ENCODE peak calls at places on chromosomes 6 and 20, in seven cellular contexts. One of them, this sample, is unnamed.

GRCh38 chr6:2931970-2932748 is 29.1 kb upstream of the SERPINB9 start:
- DNase-seq in HL-60: peak
- DNase-seq in left ventricle myocardium inferior: peak
- DNase-seq in astrocyte of the spinal cord: peak
- DNase-seq in mucosa of descending colon: no peak
- DNase-seq in fibroblast of mammary gland: peak
- DNase-seq in IMR-90: peak
- DNase-seq in this sample: peak

GRCh38 chr6:2848851-2849250 is 7.2 kb upstream of the SERPINB1 start:
- DNase-seq in astrocyte of the spinal cord: no peak
- DNase-seq in HL-60: no peak
- DNase-seq in fibroblast of mammary gland: no peak
- DNase-seq in left ventricle myocardium inferior: no peak
- DNase-seq in IMR-90: no peak
- DNase-seq in mucosa of descending colon: peak
- DNase-seq in this sample: no peak

GRCh38 chr20:20462185-20462584 is 94.3 kb downstream of the INSM1 start:
- DNase-seq in fibroblast of mammary gland: no peak
- DNase-seq in astrocyte of the spinal cord: no peak
- DNase-seq in mucosa of descending colon: no peak
- DNase-seq in left ventricle myocardium inferior: no peak
- DNase-seq in HL-60: no peak
- DNase-seq in IMR-90: no peak
- DNase-seq in this sample: no peak

GRCh38 chr6:112429226-112429625 is 82.1 kb downstream of the RFPL4B start:
- DNase-seq in fibroblast of mammary gland: no peak
- DNase-seq in left ventricle myocardium inferior: no peak
- DNase-seq in HL-60: no peak
- DNase-seq in IMR-90: peak
- DNase-seq in astrocyte of the spinal cord: peak
- DNase-seq in mucosa of descending colon: no peak
- DNase-seq in this sample: peak

GRCh38 chr20:36408219-36408618 is 102.1 kb downstream of the DLGAP4 start:
- DNase-seq in HL-60: no peak
- DNase-seq in left ventricle myocardium inferior: no peak
- DNase-seq in IMR-90: peak
- DNase-seq in fibroblast of mammary gland: peak
- DNase-seq in astrocyte of the spinal cord: no peak
- DNase-seq in mucosa of descending colon: peak
- DNase-seq in this sample: peak

GRCh38 chr20:45336530-45337366 is 11.5 kb downstream of the SDC4 start:
- DNase-seq in left ventricle myocardium inferior: no peak
- DNase-seq in mucosa of descending colon: peak
- DNase-seq in fibroblast of mammary gland: peak
- DNase-seq in IMR-90: peak
- DNase-seq in astrocyte of the spinal cord: peak
- DNase-seq in HL-60: no peak
- DNase-seq in this sample: peak

GRCh38 chr20:32188376-32189122 is 19.0 kb downstream of the PLAGL2 start:
- DNase-seq in fibroblast of mammary gland: no peak
- DNase-seq in left ventricle myocardium inferior: no peak
- DNase-seq in astrocyte of the spinal cord: no peak
- DNase-seq in IMR-90: no peak
- DNase-seq in mucosa of descending colon: no peak
- DNase-seq in HL-60: no peak
- DNase-seq in this sample: no peak

GRCh38 chr6:45898941-45899682 is 116.5 kb downstream of the CLIC5 start:
- DNase-seq in left ventricle myocardium inferior: no peak
- DNase-seq in astrocyte of the spinal cord: no peak
- DNase-seq in fibroblast of mammary gland: peak
- DNase-seq in IMR-90: no peak
- DNase-seq in mucosa of descending colon: no peak
- DNase-seq in HL-60: no peak
- DNase-seq in this sample: no peak

GRCh38 chr6:121897337-121897760 is 461.9 kb downstream of the GJA1 start:
- DNase-seq in HL-60: no peak
- DNase-seq in left ventricle myocardium inferior: no peak
- DNase-seq in mucosa of descending colon: no peak
- DNase-seq in astrocyte of the spinal cord: peak
- DNase-seq in fibroblast of mammary gland: peak
- DNase-seq in IMR-90: peak
- DNase-seq in this sample: peak

GRCh38 chr6:10694302-10695085 is at the start of the genes C6orf52 and PAK1IP1:
- DNase-seq in IMR-90: peak
- DNase-seq in fibroblast of mammary gland: peak
- DNase-seq in astrocyte of the spinal cord: peak
- DNase-seq in HL-60: peak
- DNase-seq in mucosa of descending colon: peak
- DNase-seq in left ventricle myocardium inferior: peak
- DNase-seq in this sample: peak

GRCh38 chr6:29653452-29654038 is 3.3 kb upstream of the MOG start:
- DNase-seq in HL-60: peak
- DNase-seq in fibroblast of mammary gland: peak
- DNase-seq in mucosa of descending colon: no peak
- DNase-seq in IMR-90: peak
- DNase-seq in astrocyte of the spinal cord: peak
- DNase-seq in left ventricle myocardium inferior: no peak
- DNase-seq in this sample: peak

DNA sequence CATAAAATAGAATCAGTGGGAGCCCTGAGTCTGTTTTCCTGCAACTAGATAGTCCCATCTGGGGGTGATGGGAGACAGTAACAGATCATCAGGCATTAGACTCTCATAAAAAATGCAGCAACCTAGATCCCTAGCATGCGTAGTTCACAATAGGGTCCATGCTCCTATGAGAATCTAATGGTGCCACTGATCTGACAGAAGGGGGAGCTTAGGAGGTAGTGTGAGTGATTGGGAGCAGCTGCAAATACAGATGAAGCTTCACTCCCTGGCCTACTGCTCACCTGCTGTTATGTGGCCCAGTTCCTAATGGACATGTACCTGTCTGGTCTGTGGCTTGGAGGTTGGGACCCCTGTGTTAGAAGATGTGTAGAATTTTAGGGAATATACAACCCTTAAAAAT is 904.5 kb upstream of the EPHA7 start:
- DNase-seq in astrocyte of the spinal cord: no peak
- DNase-seq in left ventricle myocardium inferior: no peak
- DNase-seq in HL-60: peak
- DNase-seq in IMR-90: no peak
- DNase-seq in fibroblast of mammary gland: no peak
- DNase-seq in mucosa of descending colon: no peak
- DNase-seq in this sample: peak
- TF ChIP-seq CTCF in astrocyte of the spinal cord: peak
- TF ChIP-seq CTCF in left ventricle myocardium inferior: peak
- TF ChIP-seq CTCF in HL-60: no peak
- TF ChIP-seq CTCF in IMR-90: no peak
- TF ChIP-seq CTCF in fibroblast of mammary gland: no peak
- TF ChIP-seq CTCF in mucosa of descending colon: no peak
- TF ChIP-seq CTCF in this sample: no peak

GRCh38 chr6:44110005-44110681 is 17.1 kb downstream of the MRPL14 start:
- DNase-seq in HL-60: no peak
- DNase-seq in left ventricle myocardium inferior: no peak
- DNase-seq in IMR-90: no peak
- DNase-seq in fibroblast of mammary gland: no peak
- DNase-seq in astrocyte of the spinal cord: no peak
- DNase-seq in mucosa of descending colon: no peak
- DNase-seq in this sample: no peak
- H3K4me3 ChIP-seq in HL-60: no peak
- H3K4me3 ChIP-seq in left ventricle myocardium inferior: no peak
- H3K4me3 ChIP-seq in IMR-90: no peak
- H3K4me3 ChIP-seq in fibroblast of mammary gland: no peak
- H3K4me3 ChIP-seq in astrocyte of the spinal cord: no peak
- H3K4me3 ChIP-seq in mucosa of descending colon: no peak
- H3K4me3 ChIP-seq in this sample: no peak

DNA sequence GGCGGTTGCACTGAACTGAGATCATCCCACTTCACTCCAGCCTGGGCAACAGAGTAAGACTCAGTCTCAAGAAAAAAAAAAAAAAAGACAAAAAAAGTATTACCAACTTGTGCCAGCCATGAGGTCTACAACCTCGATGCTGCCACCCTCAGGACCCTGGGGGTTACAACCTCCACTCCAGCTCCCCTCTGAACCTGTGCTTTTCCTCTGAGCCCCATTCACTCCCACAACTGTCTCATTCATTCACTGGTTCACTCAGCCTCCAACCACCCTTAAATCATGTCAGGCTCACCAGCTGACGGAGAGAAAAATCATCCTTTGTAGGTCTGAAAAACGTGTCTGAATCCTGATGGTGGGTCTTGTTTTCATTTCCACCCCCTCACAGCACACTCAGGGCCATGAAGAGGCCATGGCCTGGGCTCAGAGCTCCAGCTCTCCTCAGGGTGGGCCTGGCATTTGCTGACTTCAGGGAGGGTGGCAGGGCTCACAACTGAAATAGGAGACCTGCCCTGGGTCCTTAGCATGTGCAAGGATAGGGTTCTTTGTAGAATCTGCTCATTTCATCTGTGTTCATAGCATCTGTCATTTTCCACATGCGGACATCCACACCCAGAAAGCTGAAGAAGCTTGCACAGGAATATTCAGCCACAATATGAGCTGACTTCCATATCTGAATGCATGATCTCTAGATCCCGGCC is 1.9 kb upstream of the ULBP1 start:
- DNase-seq in astrocyte of the spinal cord: no peak
- DNase-seq in mucosa of descending colon: no peak
- DNase-seq in IMR-90: no peak
- DNase-seq in fibroblast of mammary gland: no peak
- DNase-seq in HL-60: no peak
- DNase-seq in left ventricle myocardium inferior: no peak
- DNase-seq in this sample: peak
- TF ChIP-seq CTCF in astrocyte of the spinal cord: no peak
- TF ChIP-seq CTCF in mucosa of descending colon: no peak
- TF ChIP-seq CTCF in IMR-90: peak
- TF ChIP-seq CTCF in fibroblast of mammary gland: peak
- TF ChIP-seq CTCF in HL-60: no peak
- TF ChIP-seq CTCF in left ventricle myocardium inferior: peak
- TF ChIP-seq CTCF in this sample: peak

DNA sequence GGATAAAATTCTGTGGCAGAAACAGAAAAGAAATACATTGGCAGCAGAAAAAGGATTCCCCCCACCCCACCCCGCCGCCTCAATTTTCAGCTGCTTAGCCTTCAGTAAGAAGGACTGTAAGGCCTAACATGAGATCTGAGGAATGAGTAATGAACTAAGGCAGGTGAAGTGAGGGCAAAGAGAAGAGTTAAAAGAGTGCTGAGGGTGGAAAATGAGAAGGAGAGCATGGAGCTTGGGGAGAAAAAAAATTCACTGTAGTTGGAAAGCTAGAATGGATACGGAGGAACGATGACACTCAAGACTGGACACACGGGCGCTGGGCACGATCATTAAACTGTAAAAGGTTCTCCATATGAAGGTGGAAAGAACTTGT is 14.6 kb downstream of the POM121L2 start:
- DNase-seq in mucosa of descending colon: no peak
- DNase-seq in HL-60: no peak
- DNase-seq in fibroblast of mammary gland: no peak
- DNase-seq in astrocyte of the spinal cord: no peak
- DNase-seq in IMR-90: no peak
- DNase-seq in left ventricle myocardium inferior: no peak
- DNase-seq in this sample: no peak
- H3K4me3 ChIP-seq in mucosa of descending colon: no peak
- H3K4me3 ChIP-seq in HL-60: no peak
- H3K4me3 ChIP-seq in fibroblast of mammary gland: peak
- H3K4me3 ChIP-seq in astrocyte of the spinal cord: peak
- H3K4me3 ChIP-seq in IMR-90: peak
- H3K4me3 ChIP-seq in left ventricle myocardium inferior: no peak
- H3K4me3 ChIP-seq in this sample: peak

GRCh38 chr6:158640519-158640918 is 4.0 kb downstream of the DYNLT1 start:
- DNase-seq in mucosa of descending colon: peak
- DNase-seq in IMR-90: no peak
- DNase-seq in fibroblast of mammary gland: no peak
- DNase-seq in HL-60: no peak
- DNase-seq in left ventricle myocardium inferior: no peak
- DNase-seq in astrocyte of the spinal cord: no peak
- DNase-seq in this sample: no peak
- TF ChIP-seq CTCF in mucosa of descending colon: no peak
- TF ChIP-seq CTCF in IMR-90: no peak
- TF ChIP-seq CTCF in fibroblast of mammary gland: no peak
- TF ChIP-seq CTCF in HL-60: no peak
- TF ChIP-seq CTCF in left ventricle myocardium inferior: no peak
- TF ChIP-seq CTCF in astrocyte of the spinal cord: no peak
- TF ChIP-seq CTCF in this sample: no peak

GRCh38 chr6:77764364-77764763 is 111.5 kb downstream of the MEI4 start:
- DNase-seq in HL-60: no peak
- DNase-seq in left ventricle myocardium inferior: no peak
- DNase-seq in fibroblast of mammary gland: no peak
- DNase-seq in IMR-90: no peak
- DNase-seq in mucosa of descending colon: no peak
- DNase-seq in astrocyte of the spinal cord: no peak
- DNase-seq in this sample: no peak

GRCh38 chr6:77762386-77762785 is 109.5 kb downstream of the MEI4 start:
- DNase-seq in mucosa of descending colon: no peak
- DNase-seq in fibroblast of mammary gland: no peak
- DNase-seq in left ventricle myocardium inferior: no peak
- DNase-seq in HL-60: no peak
- DNase-seq in astrocyte of the spinal cord: no peak
- DNase-seq in IMR-90: no peak
- DNase-seq in this sample: no peak

GRCh38 chr6:77763124-77763523 is 110.3 kb downstream of the MEI4 start:
- DNase-seq in left ventricle myocardium inferior: no peak
- DNase-seq in astrocyte of the spinal cord: no peak
- DNase-seq in mucosa of descending colon: no peak
- DNase-seq in fibroblast of mammary gland: no peak
- DNase-seq in HL-60: no peak
- DNase-seq in IMR-90: no peak
- DNase-seq in this sample: no peak
- H3K4me3 ChIP-seq in left ventricle myocardium inferior: no peak
- H3K4me3 ChIP-seq in astrocyte of the spinal cord: no peak
- H3K4me3 ChIP-seq in mucosa of descending colon: no peak
- H3K4me3 ChIP-seq in fibroblast of mammary gland: no peak
- H3K4me3 ChIP-seq in HL-60: no peak
- H3K4me3 ChIP-seq in IMR-90: no peak
- H3K4me3 ChIP-seq in this sample: no peak

GRCh38 chr20:7980332-7981046 is 39.1 kb downstream of the TMX4 start:
- DNase-seq in IMR-90: peak
- DNase-seq in fibroblast of mammary gland: peak
- DNase-seq in HL-60: peak
- DNase-seq in astrocyte of the spinal cord: peak
- DNase-seq in mucosa of descending colon: no peak
- DNase-seq in left ventricle myocardium inferior: no peak
- DNase-seq in this sample: peak
- TF ChIP-seq CTCF in IMR-90: peak
- TF ChIP-seq CTCF in fibroblast of mammary gland: peak
- TF ChIP-seq CTCF in HL-60: peak
- TF ChIP-seq CTCF in astrocyte of the spinal cord: peak
- TF ChIP-seq CTCF in mucosa of descending colon: no peak
- TF ChIP-seq CTCF in left ventricle myocardium inferior: peak
- TF ChIP-seq CTCF in this sample: peak